ENCODE peak calls at places on chromosomes 5 and 9, in nine cellular contexts. B is transverse colon, K is IMR-90, J is neuronal stem cell, M is heart left ventricle, D is caudate nucleus, Q is coronary artery, E is fibroblast of lung, U is sigmoid colon. Z is an unnamed sample.

GRCh38 chr5:14212838-14213237 is 69.7 kb downstream of the TRIO start:
- DNase-seq in B (no peak), K (no peak), J (no peak), M (no peak), D (no peak), Q (no peak), E (no peak), U (no peak), Z (no peak)

GRCh38 chr5:96433066-96433447 is at the start of gene PCSK1:
- DNase-seq in B (no peak), K (no peak), J (no peak), M (no peak), D (no peak), Q (no peak), E (peak), U (no peak), Z (no peak)

GRCh38 chr5:172744106-172745104 is 26.6 kb downstream of the DUSP1 start:
- DNase-seq in B (peak), K (no peak), J (no peak), M (no peak), D (no peak), Q (no peak), E (no peak), U (peak), Z (no peak)

GRCh38 chr5:67065237-67065636 is 131.4 kb downstream of the CD180 start:
- DNase-seq in B (no peak), K (no peak), J (no peak), M (no peak), D (no peak), Q (no peak), E (no peak), U (no peak), Z (no peak)

GRCh38 chr9:137058651-137059234 is 4.9 kb upstream of the ENTPD2 start:
- DNase-seq in B (no peak), K (no peak), J (no peak), M (no peak), D (no peak), Q (no peak), E (no peak), U (no peak), Z (no peak)

GRCh38 chr9:35856882-35857281 is 13.3 kb downstream of the OR13J1 start:
- DNase-seq in B (no peak), K (no peak), J (no peak), M (no peak), D (no peak), Q (peak), E (no peak), U (peak), Z (no peak)

GRCh38 chr5:55363861-55364260 is 56.1 kb downstream of the MTREX start:
- DNase-seq in B (no peak), K (peak), J (no peak), M (no peak), D (no peak), Q (no peak), E (peak), U (no peak), Z (no peak)

GRCh38 chr5:75611324-75612210 is at the start of gene ANKDD1B:
- DNase-seq in B (peak), K (peak), J (peak), M (peak), D (no peak), Q (no peak), E (peak), U (peak), Z (no peak)

GRCh38 chr9:98971915-98972223 is 28.2 kb downstream of the COL15A1 start:
- DNase-seq in B (no peak), K (no peak), J (no peak), M (no peak), D (no peak), Q (peak), E (no peak), U (no peak), Z (no peak)

GRCh38 chr9:33453286-33453882 is 6.0 kb upstream of the AQP3 start:
- DNase-seq in B (no peak), K (no peak), J (no peak), M (no peak), D (no peak), Q (no peak), E (peak), U (no peak), Z (no peak)

GRCh38 chr9:78021692-78022091 is 9.9 kb downstream of the GNAQ start:
- DNase-seq in B (peak), K (no peak), J (no peak), M (peak), D (no peak), Q (no peak), E (no peak), U (no peak), Z (no peak)

GRCh38 chr5:157025093-157025698 is 33.7 kb downstream of the HAVCR1 start:
- DNase-seq in B (peak), K (no peak), J (no peak), M (no peak), D (no peak), Q (no peak), E (no peak), U (no peak), Z (no peak)

GRCh38 chr9:131239307-131239975 is 36.9 kb downstream of the FAM78A start:
- DNase-seq in B (no peak), K (no peak), J (no peak), M (no peak), D (no peak), Q (no peak), E (no peak), U (no peak), Z (no peak)

GRCh38 chr5:93644760-93645159 is 61.7 kb downstream of the NR2F1 start:
- DNase-seq in B (no peak), K (no peak), J (no peak), M (no peak), D (no peak), Q (no peak), E (no peak), U (no peak), Z (no peak)

GRCh38 chr9:79768199-79768598 is 196.4 kb downstream of the TLE4 start:
- DNase-seq in B (no peak), K (peak), J (no peak), M (no peak), D (no peak), Q (no peak), E (no peak), U (no peak), Z (no peak)

GRCh38 chr5:164376840-164377239 is 871.4 kb downstream of the MAT2B start:
- DNase-seq in B (no peak), K (no peak), J (no peak), M (no peak), D (no peak), Q (no peak), E (no peak), U (no peak), Z (no peak)

GRCh38 chr9:77469515-77470197 is 178.5 kb downstream of the GNA14 start:
- DNase-seq in B (no peak), K (no peak), J (no peak), M (no peak), D (no peak), Q (no peak), E (peak), U (no peak), Z (no peak)

GRCh38 chr5:75281716-75282465 is 45.2 kb upstream of the ANKRD31 start:
- DNase-seq in B (no peak), K (peak), J (no peak), M (no peak), D (no peak), Q (no peak), E (peak), U (no peak), Z (no peak)

GRCh38 chr5:167644619-167645018 is 646.8 kb upstream of the WWC1 start:
- DNase-seq in B (no peak), K (no peak), J (no peak), M (no peak), D (no peak), Q (no peak), E (peak), U (no peak), Z (no peak)

GRCh38 chr5:156120777-156121176 is 206.2 kb upstream of the SGCD start:
- DNase-seq in B (no peak), K (no peak), J (no peak), M (no peak), D (no peak), Q (no peak), E (peak), U (no peak), Z (no peak)

GRCh38 chr5:115457985-115458384 is 86.6 kb downstream of the FEM1C start:
- DNase-seq in B (peak), K (no peak), J (no peak), M (peak), D (no peak), Q (no peak), E (peak), U (no peak), Z (no peak)

GRCh38 chr9:91591627-91592026 is 168.0 kb upstream of the NFIL3 start:
- DNase-seq in B (no peak), K (no peak), J (no peak), M (no peak), D (no peak), Q (no peak), E (no peak), U (no peak), Z (no peak)

GRCh38 chr5:142685418-142686209 is at the start of gene FGF1:
- DNase-seq in B (no peak), K (no peak), J (no peak), M (peak), D (peak), Q (peak), E (peak), U (no peak), Z (peak)

GRCh38 chr9:77454668-77455067 is 193.5 kb downstream of the GNA14 start:
- DNase-seq in B (no peak), K (peak), J (no peak), M (no peak), D (no peak), Q (no peak), E (peak), U (no peak), Z (no peak)

GRCh38 chr5:114070093-114070722 is 291.7 kb upstream of the KCNN2 start:
- DNase-seq in B (no peak), K (no peak), J (no peak), M (no peak), D (no peak), Q (no peak), E (no peak), U (no peak), Z (no peak)

GRCh38 chr5:173420108-173420507 is 91.9 kb upstream of the STC2 start:
- DNase-seq in B (no peak), K (no peak), J (no peak), M (no peak), D (no peak), Q (no peak), E (peak), U (peak), Z (no peak)

GRCh38 chr5:9054821-9055589 is 490.9 kb downstream of the SEMA5A start:
- DNase-seq in B (no peak), K (peak), J (no peak), M (no peak), D (no peak), Q (no peak), E (peak), U (no peak), Z (no peak)

GRCh38 chr9:38305616-38306015 is 86.9 kb upstream of the ALDH1B1 start:
- DNase-seq in B (no peak), K (no peak), J (no peak), M (no peak), D (no peak), Q (no peak), E (no peak), U (no peak), Z (no peak)

GRCh38 chr9:134239130-134239888 is 74.9 kb upstream of the RNU6ATAC start:
- DNase-seq in B (no peak), K (no peak), J (no peak), M (no peak), D (no peak), Q (no peak), E (no peak), U (no peak), Z (no peak)

GRCh38 chr5:141934099-141934844 is 10.6 kb downstream of the DELE1 start:
- DNase-seq in B (peak), K (peak), J (no peak), M (peak), D (no peak), Q (no peak), E (peak), U (no peak), Z (no peak)

GRCh38 chr9:728535-728934 is 113.0 kb upstream of the DMRT1 start:
- DNase-seq in B (no peak), K (no peak), J (no peak), M (no peak), D (no peak), Q (no peak), E (no peak), U (no peak), Z (no peak)
- H3K27ac ChIP-seq in B (no peak), K (no peak), J (no peak), M (no peak), D (no peak), Q (peak), E (no peak), U (peak), Z (no peak)

DNA sequence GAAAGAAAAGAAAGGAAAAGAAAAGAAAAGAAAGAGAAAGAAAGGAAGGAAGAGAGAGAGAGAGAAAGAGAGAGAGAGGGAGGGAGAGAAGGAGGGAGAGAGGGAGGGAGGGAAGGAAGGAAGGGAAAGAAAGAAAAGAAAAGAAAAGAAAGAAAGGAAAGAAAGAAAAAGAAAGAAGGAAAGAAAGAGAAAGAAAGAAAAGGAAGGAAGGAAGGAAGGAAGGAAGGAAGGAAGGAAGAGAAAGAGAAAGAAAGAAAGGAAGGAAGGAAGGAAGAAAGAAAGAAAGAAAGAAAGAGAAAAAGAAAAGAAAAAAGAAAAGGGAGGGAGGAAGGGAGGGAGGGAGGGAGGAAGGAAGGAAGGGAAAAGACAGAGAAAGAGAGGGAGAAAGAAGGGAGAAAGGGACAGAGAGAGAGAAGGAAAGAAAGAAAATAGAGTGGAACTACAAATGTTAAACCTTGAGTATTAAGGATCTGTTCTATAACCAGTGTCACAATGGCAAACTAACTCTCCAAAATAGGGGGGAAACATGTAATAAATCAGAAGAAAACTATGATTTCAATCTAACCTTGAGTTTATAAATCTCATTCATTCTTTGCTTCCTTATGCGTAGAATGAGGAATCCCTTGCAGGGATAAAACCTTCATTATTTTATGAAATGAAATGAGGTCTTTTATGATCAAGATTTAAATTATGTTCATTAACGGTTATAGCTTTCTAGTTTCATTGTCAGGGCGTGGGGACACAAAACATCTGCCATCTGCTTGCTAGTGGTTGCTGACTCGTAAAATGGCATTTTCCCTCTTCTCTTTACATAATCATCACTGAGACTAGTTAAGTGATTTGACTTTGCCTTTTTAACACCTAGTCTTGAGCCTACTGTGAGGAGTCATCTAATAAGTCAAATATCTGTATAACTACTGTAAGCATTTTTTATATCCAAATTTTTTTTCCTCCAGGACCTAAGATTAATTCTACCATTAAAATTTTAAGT is 40.7 kb upstream of the RAD23B start:
- DNase-seq in B (no peak), K (peak), J (no peak), M (no peak), D (no peak), Q (no peak), E (peak), U (no peak), Z (no peak)
- H3K27ac ChIP-seq in B (no peak), K (no peak), J (no peak), M (no peak), D (no peak), Q (no peak), E (no peak), U (no peak), Z (no peak)

GRCh38 chr9:3398232-3398648 is 127.6 kb downstream of the RFX3 start:
- DNase-seq in B (no peak), K (no peak), J (no peak), M (no peak), D (no peak), Q (no peak), E (no peak), U (no peak), Z (no peak)
- H3K27ac ChIP-seq in B (peak), K (no peak), J (peak), M (peak), D (peak), Q (no peak), E (no peak), U (peak), Z (no peak)

GRCh38 chr5:140106101-140106500 is 7.8 kb upstream of the PURA start:
- DNase-seq in B (no peak), K (no peak), J (no peak), M (no peak), D (no peak), Q (no peak), E (no peak), U (no peak), Z (no peak)
- H3K27ac ChIP-seq in B (peak), K (no peak), J (no peak), M (no peak), D (no peak), Q (no peak), E (no peak), U (peak), Z (no peak)

GRCh38 chr5:176406436-176407052 is 9.8 kb downstream of the CLTB start:
- DNase-seq in B (peak), K (no peak), J (no peak), M (no peak), D (no peak), Q (peak), E (no peak), U (no peak), Z (no peak)

GRCh38 chr5:176407456-176408244 is 8.7 kb downstream of the CLTB start:
- DNase-seq in B (no peak), K (no peak), J (no peak), M (no peak), D (no peak), Q (no peak), E (no peak), U (no peak), Z (no peak)

GRCh38 chr5:176402684-176403083 is 13.7 kb downstream of the CLTB start:
- DNase-seq in B (peak), K (no peak), J (no peak), M (peak), D (no peak), Q (no peak), E (no peak), U (peak), Z (no peak)

GRCh38 chr5:176408590-176408989 is 7.7 kb downstream of the CLTB start:
- DNase-seq in B (no peak), K (no peak), J (no peak), M (no peak), D (no peak), Q (peak), E (no peak), U (no peak), Z (no peak)

GRCh38 chr5:176405656-176406435 is 10.5 kb downstream of the CLTB start:
- DNase-seq in B (peak), K (no peak), J (no peak), M (no peak), D (no peak), Q (no peak), E (no peak), U (no peak), Z (no peak)
- H3K27ac ChIP-seq in B (peak), K (no peak), J (no peak), M (no peak), D (no peak), Q (no peak), E (no peak), U (no peak), Z (no peak)

Z was measured in substantia nigra.